ENCODE peak calls at places on chromosome 17, in six cellular contexts. M, F, Z, G, X and W are unnamed samples.

GRCh38 chr17:1785925-1786324 is 24.1 kb downstream of the SERPINF1 start:
- DNase-seq in G (no peak), X (no peak), Z (no peak), F (no peak), M (no peak), W (no peak)

GRCh38 chr17:81644496-81644895 is 7.5 kb downstream of the TSPAN10 start:
- DNase-seq in M (no peak), Z (no peak), F (no peak), G (no peak), X (no peak), W (no peak)

GRCh38 chr17:2239882-2240430 is 63.6 kb downstream of the SMG6 start:
- DNase-seq in M (no peak), X (no peak), G (no peak), F (peak), Z (peak), W (no peak)

GRCh38 chr17:81858170-81858966 is 2.0 kb downstream of the P4HB start:
- DNase-seq in X (no peak), M (no peak), G (no peak), Z (no peak), F (no peak), W (no peak)

GRCh38 chr17:45584092-45585036 is 93.8 kb upstream of the PLEKHM1 start:
- DNase-seq in M (peak), F (peak), Z (peak), G (peak), X (peak), W (peak)

GRCh38 chr17:50834126-50834785 is 1.1 kb upstream of the WFIKKN2 start:
- DNase-seq in Z (no peak), X (no peak), F (no peak), G (no peak), M (no peak), W (no peak)

GRCh38 chr17:43431741-43432523 is 33.1 kb downstream of the ARL4D start:
- DNase-seq in X (no peak), F (peak), M (no peak), Z (no peak), G (no peak), W (no peak)

GRCh38 chr17:45088741-45089140 is 27.6 kb downstream of the NMT1 start:
- DNase-seq in G (no peak), Z (no peak), X (no peak), M (no peak), F (no peak), W (no peak)

GRCh38 chr17:63622571-63623390 is 564 bp downstream of the MAP3K3 start:
- DNase-seq in F (peak), M (peak), Z (peak), X (peak), G (peak), W (peak)